ENCODE peak calls at places on chromosomes 11 and 22, in six cellular contexts. One of them, this sample, is unnamed.
A peak's percentile ranks its signal among the peaks of the same experiment; 100 is the strongest.

GRCh38 chr11:73453562-73453961 is 77.4 kb downstream of the RELT start:
- DNase-seq in body of pancreas: no peak
- DNase-seq in AG04450: no peak
- DNase-seq in nephron progenitor cell: no peak
- DNase-seq in left ventricle myocardium inferior: no peak
- DNase-seq in neural progenitor cell: no peak
- DNase-seq in this sample: no peak

GRCh38 chr11:112298535-112298934 is 37.9 kb upstream of the PLET1 start:
- DNase-seq in body of pancreas: no peak
- DNase-seq in neural progenitor cell: no peak
- DNase-seq in left ventricle myocardium inferior: peak; percentile 62
- DNase-seq in AG04450: no peak
- DNase-seq in nephron progenitor cell: no peak
- DNase-seq in this sample: peak; percentile 89

GRCh38 chr11:128988224-128988970 is 45.7 kb upstream of the TP53AIP1 start:
- DNase-seq in nephron progenitor cell: no peak
- DNase-seq in body of pancreas: no peak
- DNase-seq in AG04450: no peak
- DNase-seq in left ventricle myocardium inferior: no peak
- DNase-seq in neural progenitor cell: no peak
- DNase-seq in this sample: no peak

GRCh38 chr22:40583058-40583741 is 53.3 kb downstream of the MRTFA start:
- DNase-seq in AG04450: no peak
- DNase-seq in neural progenitor cell: no peak
- DNase-seq in left ventricle myocardium inferior: no peak
- DNase-seq in body of pancreas: no peak
- DNase-seq in nephron progenitor cell: no peak
- DNase-seq in this sample: no peak

GRCh38 chr11:36300651-36301050 is 4.6 kb downstream of the PRR5L start:
- DNase-seq in left ventricle myocardium inferior: peak; percentile 72
- DNase-seq in neural progenitor cell: no peak
- DNase-seq in body of pancreas: peak; percentile 77
- DNase-seq in AG04450: no peak
- DNase-seq in nephron progenitor cell: no peak
- DNase-seq in this sample: peak; percentile 82

GRCh38 chr11:61472282-61472681 is 36.3 kb upstream of the LRRC10B start:
- DNase-seq in body of pancreas: no peak
- DNase-seq in AG04450: no peak
- DNase-seq in neural progenitor cell: no peak
- DNase-seq in left ventricle myocardium inferior: peak; percentile 77
- DNase-seq in nephron progenitor cell: no peak
- DNase-seq in this sample: no peak

GRCh38 chr11:13784848-13785247 is 116.4 kb downstream of the FAR1 start:
- DNase-seq in AG04450: no peak
- DNase-seq in nephron progenitor cell: no peak
- DNase-seq in neural progenitor cell: no peak
- DNase-seq in body of pancreas: no peak
- DNase-seq in left ventricle myocardium inferior: no peak
- DNase-seq in this sample: no peak

GRCh38 chr22:29811377-29811776 is 26.7 kb downstream of the ASCC2 start:
- DNase-seq in AG04450: no peak
- DNase-seq in nephron progenitor cell: no peak
- DNase-seq in left ventricle myocardium inferior: no peak
- DNase-seq in body of pancreas: no peak
- DNase-seq in neural progenitor cell: no peak
- DNase-seq in this sample: no peak

GRCh38 chr22:38180841-38181452 is 683 bp downstream of the PLA2G6 start:
- DNase-seq in neural progenitor cell: no peak
- DNase-seq in left ventricle myocardium inferior: peak; percentile 44
- DNase-seq in nephron progenitor cell: no peak
- DNase-seq in AG04450: no peak
- DNase-seq in body of pancreas: no peak
- DNase-seq in this sample: peak; percentile 83

GRCh38 chr11:123603666-123604065 is 50.8 kb downstream of the SCN3B start:
- DNase-seq in nephron progenitor cell: no peak
- DNase-seq in body of pancreas: no peak
- DNase-seq in left ventricle myocardium inferior: no peak
- DNase-seq in neural progenitor cell: no peak
- DNase-seq in AG04450: no peak
- DNase-seq in this sample: no peak

GRCh38 chr22:48335442-48336139 is 1492.1 kb downstream of the BRD1 start:
- DNase-seq in left ventricle myocardium inferior: no peak
- DNase-seq in nephron progenitor cell: no peak
- DNase-seq in body of pancreas: no peak
- DNase-seq in AG04450: no peak
- DNase-seq in neural progenitor cell: no peak
- DNase-seq in this sample: no peak

GRCh38 chr22:45210577-45211431 is 29.9 kb downstream of the KIAA0930 start:
- DNase-seq in AG04450: no peak
- DNase-seq in nephron progenitor cell: no peak
- DNase-seq in body of pancreas: no peak
- DNase-seq in left ventricle myocardium inferior: no peak
- DNase-seq in neural progenitor cell: no peak
- DNase-seq in this sample: no peak

GRCh38 chr22:42179616-42180015 is 49.0 kb upstream of the CYP2D6 start:
- DNase-seq in AG04450: peak; percentile 45
- DNase-seq in body of pancreas: no peak
- DNase-seq in nephron progenitor cell: no peak
- DNase-seq in left ventricle myocardium inferior: no peak
- DNase-seq in neural progenitor cell: no peak
- DNase-seq in this sample: no peak

GRCh38 chr22:36405671-36406070 is 17.9 kb upstream of the MYH9 start:
- DNase-seq in body of pancreas: no peak
- DNase-seq in AG04450: no peak
- DNase-seq in left ventricle myocardium inferior: no peak
- DNase-seq in nephron progenitor cell: no peak
- DNase-seq in neural progenitor cell: no peak
- DNase-seq in this sample: no peak

GRCh38 chr22:48075604-48076400 is 1313.4 kb downstream of the TBC1D22A start:
- DNase-seq in left ventricle myocardium inferior: no peak
- DNase-seq in AG04450: no peak
- DNase-seq in nephron progenitor cell: peak; percentile 28
- DNase-seq in body of pancreas: no peak
- DNase-seq in neural progenitor cell: no peak
- DNase-seq in this sample: peak; percentile 33

GRCh38 chr11:68546555-68546954 is 86.0 kb downstream of the PPP6R3 start:
- DNase-seq in nephron progenitor cell: no peak
- DNase-seq in AG04450: no peak
- DNase-seq in left ventricle myocardium inferior: no peak
- DNase-seq in body of pancreas: no peak
- DNase-seq in neural progenitor cell: no peak
- DNase-seq in this sample: no peak

GRCh38 chr11:67119577-67120391 is 721 bp downstream of the KDM2A start:
- DNase-seq in body of pancreas: peak; percentile 26
- DNase-seq in nephron progenitor cell: peak; percentile 51
- DNase-seq in neural progenitor cell: peak; percentile 66
- DNase-seq in left ventricle myocardium inferior: no peak
- DNase-seq in AG04450: no peak
- DNase-seq in this sample: peak; percentile 37

GRCh38 chr11:35009191-35009940 is 92.9 kb downstream of the PDHX start:
- DNase-seq in nephron progenitor cell: no peak
- DNase-seq in AG04450: no peak
- DNase-seq in left ventricle myocardium inferior: no peak
- DNase-seq in body of pancreas: peak; percentile 66
- DNase-seq in neural progenitor cell: no peak
- DNase-seq in this sample: no peak

GRCh38 chr11:22752908-22753310 is 76.7 kb downstream of the SVIP start:
- DNase-seq in left ventricle myocardium inferior: no peak
- DNase-seq in AG04450: no peak
- DNase-seq in nephron progenitor cell: no peak
- DNase-seq in body of pancreas: no peak
- DNase-seq in neural progenitor cell: no peak
- DNase-seq in this sample: no peak

GRCh38 chr11:12007769-12008737 is at the start of gene DKK3:
- DNase-seq in neural progenitor cell: peak; percentile 82
- DNase-seq in nephron progenitor cell: peak; percentile 71
- DNase-seq in left ventricle myocardium inferior: no peak
- DNase-seq in body of pancreas: no peak
- DNase-seq in AG04450: no peak
- DNase-seq in this sample: peak; percentile 85

GRCh38 chr22:17451251-17451765 is 82.0 kb downstream of the CECR2 start:
- DNase-seq in left ventricle myocardium inferior: no peak
- DNase-seq in nephron progenitor cell: no peak
- DNase-seq in neural progenitor cell: no peak
- DNase-seq in body of pancreas: no peak
- DNase-seq in AG04450: no peak
- DNase-seq in this sample: no peak

GRCh38 chr22:43883012-43883661 is 8.7 kb downstream of the PNPLA5 start:
- DNase-seq in body of pancreas: peak; percentile 28
- DNase-seq in neural progenitor cell: peak; percentile 90
- DNase-seq in left ventricle myocardium inferior: no peak
- DNase-seq in nephron progenitor cell: peak; percentile 73
- DNase-seq in AG04450: no peak
- DNase-seq in this sample: no peak

GRCh38 chr22:21726650-21727049 is 8.9 kb downstream of the YPEL1 start:
- DNase-seq in AG04450: no peak
- DNase-seq in body of pancreas: no peak
- DNase-seq in left ventricle myocardium inferior: no peak
- DNase-seq in nephron progenitor cell: peak; percentile 37
- DNase-seq in neural progenitor cell: peak; percentile 81
- DNase-seq in this sample: peak; percentile 18

GRCh38 chr11:119671561-119672015 is 57.4 kb downstream of the NECTIN1 start:
- DNase-seq in left ventricle myocardium inferior: peak; percentile 56
- DNase-seq in AG04450: peak; percentile 36
- DNase-seq in nephron progenitor cell: no peak
- DNase-seq in body of pancreas: no peak
- DNase-seq in neural progenitor cell: peak; percentile 24
- DNase-seq in this sample: peak; percentile 83

GRCh38 chr11:45503311-45503710 is 162.1 kb downstream of the CHST1 start:
- DNase-seq in body of pancreas: no peak
- DNase-seq in AG04450: no peak
- DNase-seq in nephron progenitor cell: no peak
- DNase-seq in left ventricle myocardium inferior: no peak
- DNase-seq in neural progenitor cell: no peak
- DNase-seq in this sample: no peak

GRCh38 chr22:26399288-26399687 is 29.8 kb upstream of the ASPHD2 start:
- DNase-seq in left ventricle myocardium inferior: no peak
- DNase-seq in nephron progenitor cell: no peak
- DNase-seq in body of pancreas: no peak
- DNase-seq in AG04450: no peak
- DNase-seq in neural progenitor cell: no peak
- DNase-seq in this sample: no peak

GRCh38 chr22:26949193-26949592 is 291.8 kb downstream of the MIAT start:
- DNase-seq in body of pancreas: peak; percentile 14
- DNase-seq in AG04450: no peak
- DNase-seq in nephron progenitor cell: peak; percentile 66
- DNase-seq in neural progenitor cell: peak; percentile 34
- DNase-seq in left ventricle myocardium inferior: no peak
- DNase-seq in this sample: no peak

GRCh38 chr22:37153901-37154300 is 4.2 kb upstream of the IL2RB start:
- DNase-seq in nephron progenitor cell: no peak
- DNase-seq in left ventricle myocardium inferior: no peak
- DNase-seq in body of pancreas: no peak
- DNase-seq in neural progenitor cell: no peak
- DNase-seq in AG04450: no peak
- DNase-seq in this sample: no peak

GRCh38 chr11:84564180-84564866 is 1062.8 kb downstream of the DLG2 start:
- DNase-seq in AG04450: peak; percentile 6
- DNase-seq in neural progenitor cell: peak; percentile 24
- DNase-seq in left ventricle myocardium inferior: no peak
- DNase-seq in nephron progenitor cell: peak; percentile 51
- DNase-seq in body of pancreas: peak; percentile 70
- DNase-seq in this sample: peak; percentile 26

GRCh38 chr11:134032501-134033091 is 36.3 kb upstream of the JAM3 start:
- DNase-seq in nephron progenitor cell: no peak
- DNase-seq in neural progenitor cell: no peak
- DNase-seq in left ventricle myocardium inferior: no peak
- DNase-seq in body of pancreas: no peak
- DNase-seq in AG04450: no peak
- DNase-seq in this sample: peak; percentile 73

GRCh38 chr22:32341122-32341740 is 16.4 kb upstream of the RFPL3 start:
- DNase-seq in AG04450: no peak
- DNase-seq in body of pancreas: no peak
- DNase-seq in neural progenitor cell: peak; percentile 82
- DNase-seq in left ventricle myocardium inferior: no peak
- DNase-seq in nephron progenitor cell: peak; percentile 57
- DNase-seq in this sample: no peak

GRCh38 chr11:19713221-19714092 is 820 bp downstream of the NAV2 start:
- DNase-seq in left ventricle myocardium inferior: no peak
- DNase-seq in AG04450: no peak
- DNase-seq in neural progenitor cell: peak; percentile 39
- DNase-seq in nephron progenitor cell: peak; percentile 35
- DNase-seq in body of pancreas: no peak
- DNase-seq in this sample: no peak

GRCh38 chr11:29773656-29774264 is 243.1 kb downstream of the KCNA4 start:
- DNase-seq in AG04450: no peak
- DNase-seq in left ventricle myocardium inferior: peak; percentile 25
- DNase-seq in body of pancreas: no peak
- DNase-seq in nephron progenitor cell: no peak
- DNase-seq in neural progenitor cell: no peak
- DNase-seq in this sample: peak; percentile 32

GRCh38 chr11:19187101-19187500 is 14.7 kb downstream of the CSRP3 start:
- DNase-seq in AG04450: no peak
- DNase-seq in body of pancreas: no peak
- DNase-seq in left ventricle myocardium inferior: no peak
- DNase-seq in nephron progenitor cell: no peak
- DNase-seq in neural progenitor cell: no peak
- DNase-seq in this sample: no peak

GRCh38 chr22:50299724-50300619 is 7.5 kb downstream of the PLXNB2 start:
- DNase-seq in body of pancreas: no peak
- DNase-seq in left ventricle myocardium inferior: peak; percentile 49
- DNase-seq in nephron progenitor cell: peak; percentile 75
- DNase-seq in neural progenitor cell: peak; percentile 67
- DNase-seq in AG04450: no peak
- DNase-seq in this sample: no peak

GRCh38 chr11:123063396-123064267 is 1.7 kb upstream of the HSPA8 start:
- DNase-seq in AG04450: no peak
- DNase-seq in neural progenitor cell: no peak
- DNase-seq in nephron progenitor cell: no peak
- DNase-seq in left ventricle myocardium inferior: no peak
- DNase-seq in body of pancreas: peak; percentile 55
- DNase-seq in this sample: peak; percentile 25

GRCh38 chr11:86575208-86575855 is 97.1 kb downstream of the ME3 start:
- DNase-seq in AG04450: no peak
- DNase-seq in nephron progenitor cell: no peak
- DNase-seq in body of pancreas: no peak
- DNase-seq in neural progenitor cell: no peak
- DNase-seq in left ventricle myocardium inferior: no peak
- DNase-seq in this sample: no peak